ENCODE peak calls at places on chromosome 17, in six cellular contexts. One of them, this sample, is unnamed.

GRCh38 chr17:57861737-57862409 is 12.0 kb upstream of the MRPS23 start:
- DNase-seq in A549: peak; percentile 65
- DNase-seq in HCT116: no peak
- DNase-seq in GM23338: peak; percentile 73
- DNase-seq in HepG2: peak; percentile 54
- DNase-seq in GM12878: no peak
- DNase-seq in this sample: no peak

GRCh38 chr17:49722066-49722465 is 14.3 kb upstream of the SLC35B1 start:
- DNase-seq in A549: no peak
- DNase-seq in HCT116: no peak
- DNase-seq in GM23338: no peak
- DNase-seq in HepG2: no peak
- DNase-seq in GM12878: no peak
- DNase-seq in this sample: no peak

GRCh38 chr17:60471451-60471850 is 49.2 kb downstream of the CHCT1 start:
- DNase-seq in A549: no peak
- DNase-seq in HCT116: no peak
- DNase-seq in GM23338: no peak
- DNase-seq in HepG2: no peak
- DNase-seq in GM12878: no peak
- DNase-seq in this sample: no peak

GRCh38 chr17:37406635-37407455 is at the start of the genes ACACA and TADA2A:
- DNase-seq in A549: peak; percentile 89
- DNase-seq in HCT116: peak; percentile 60
- DNase-seq in GM23338: peak; percentile 87
- DNase-seq in HepG2: peak; percentile 63
- DNase-seq in GM12878: no peak
- DNase-seq in this sample: no peak

GRCh38 chr17:65544658-65545057 is 16.8 kb downstream of the AXIN2 start:
- DNase-seq in A549: no peak
- DNase-seq in HCT116: no peak
- DNase-seq in GM23338: no peak
- DNase-seq in HepG2: no peak
- DNase-seq in GM12878: no peak
- DNase-seq in this sample: no peak

GRCh38 chr17:76922084-76922483 is 53.9 kb downstream of the MGAT5B start:
- DNase-seq in A549: no peak
- DNase-seq in HCT116: no peak
- DNase-seq in GM23338: no peak
- DNase-seq in HepG2: no peak
- DNase-seq in GM12878: no peak
- DNase-seq in this sample: no peak

GRCh38 chr17:67443931-67444597 is 67.0 kb downstream of the PITPNC1 start:
- DNase-seq in A549: no peak
- DNase-seq in HCT116: no peak
- DNase-seq in GM23338: no peak
- DNase-seq in HepG2: no peak
- DNase-seq in GM12878: no peak
- DNase-seq in this sample: no peak

GRCh38 chr17:71500761-71501555 is 619.9 kb upstream of the SOX9 start:
- DNase-seq in A549: no peak
- DNase-seq in HCT116: no peak
- DNase-seq in GM23338: no peak
- DNase-seq in HepG2: no peak
- DNase-seq in GM12878: no peak
- DNase-seq in this sample: no peak

GRCh38 chr17:61517265-61517664 is 65.0 kb downstream of the TBX4 start:
- DNase-seq in A549: peak; percentile 26
- DNase-seq in HCT116: no peak
- DNase-seq in GM23338: no peak
- DNase-seq in HepG2: no peak
- DNase-seq in GM12878: no peak
- DNase-seq in this sample: no peak

GRCh38 chr17:41962111-41962510 is 4.5 kb upstream of the CNP start:
- DNase-seq in A549: no peak
- DNase-seq in HCT116: no peak
- DNase-seq in GM23338: no peak
- DNase-seq in HepG2: no peak
- DNase-seq in GM12878: no peak
- DNase-seq in this sample: no peak

GRCh38 chr17:50165466-50165865 is 339 bp upstream of the SGCA start:
- DNase-seq in A549: no peak
- DNase-seq in HCT116: no peak
- DNase-seq in GM23338: no peak
- DNase-seq in HepG2: no peak
- DNase-seq in GM12878: no peak
- DNase-seq in this sample: no peak

GRCh38 chr17:28878981-28879380 is 18.6 kb downstream of the FLOT2 start:
- DNase-seq in A549: peak; percentile 81
- DNase-seq in HCT116: peak; percentile 67
- DNase-seq in GM23338: peak; percentile 95
- DNase-seq in HepG2: peak; percentile 57
- DNase-seq in GM12878: no peak
- DNase-seq in this sample: no peak

GRCh38 chr17:1060991-1061390 is 64.1 kb downstream of the TIMM22 start:
- DNase-seq in A549: peak; percentile 78
- DNase-seq in HCT116: peak; percentile 93
- DNase-seq in GM23338: no peak
- DNase-seq in HepG2: no peak
- DNase-seq in GM12878: no peak
- DNase-seq in this sample: peak; percentile 92

GRCh38 chr17:71084219-71084618 is 914.9 kb downstream of the KCNJ2 start:
- DNase-seq in A549: peak; percentile 63
- DNase-seq in HCT116: peak; percentile 69
- DNase-seq in GM23338: peak; percentile 86
- DNase-seq in HepG2: peak; percentile 26
- DNase-seq in GM12878: no peak
- DNase-seq in this sample: no peak

GRCh38 chr17:40828454-40829039 is 6.1 kb upstream of the KRT10 start:
- DNase-seq in A549: no peak
- DNase-seq in HCT116: no peak
- DNase-seq in GM23338: no peak
- DNase-seq in HepG2: no peak
- DNase-seq in GM12878: no peak
- DNase-seq in this sample: no peak

GRCh38 chr17:40825596-40825995 is 3.2 kb upstream of the KRT10 start:
- DNase-seq in A549: no peak
- DNase-seq in HCT116: no peak
- DNase-seq in GM23338: no peak
- DNase-seq in HepG2: no peak
- DNase-seq in GM12878: no peak
- DNase-seq in this sample: no peak

GRCh38 chr17:40824015-40824832 is 1.8 kb upstream of the KRT10 start:
- DNase-seq in A549: no peak
- DNase-seq in HCT116: no peak
- DNase-seq in GM23338: no peak
- DNase-seq in HepG2: no peak
- DNase-seq in GM12878: no peak
- DNase-seq in this sample: no peak

GRCh38 chr17:40830085-40830776 is 7.8 kb upstream of the KRT10 start:
- DNase-seq in A549: no peak
- DNase-seq in HCT116: no peak
- DNase-seq in GM23338: no peak
- DNase-seq in HepG2: no peak
- DNase-seq in GM12878: no peak
- DNase-seq in this sample: no peak

GRCh38 chr17:40827746-40828453 is 5.5 kb upstream of the KRT10 start:
- DNase-seq in A549: peak; percentile 36
- DNase-seq in HCT116: peak; percentile 80
- DNase-seq in GM23338: no peak
- DNase-seq in HepG2: no peak
- DNase-seq in GM12878: no peak
- DNase-seq in this sample: no peak
- TF ChIP-seq REST in A549: no peak
- TF ChIP-seq REST in HCT116: no peak
- TF ChIP-seq REST in GM23338: no peak
- TF ChIP-seq REST in HepG2: no peak
- TF ChIP-seq REST in GM12878: no peak
- TF ChIP-seq REST in this sample: no peak

DNA sequence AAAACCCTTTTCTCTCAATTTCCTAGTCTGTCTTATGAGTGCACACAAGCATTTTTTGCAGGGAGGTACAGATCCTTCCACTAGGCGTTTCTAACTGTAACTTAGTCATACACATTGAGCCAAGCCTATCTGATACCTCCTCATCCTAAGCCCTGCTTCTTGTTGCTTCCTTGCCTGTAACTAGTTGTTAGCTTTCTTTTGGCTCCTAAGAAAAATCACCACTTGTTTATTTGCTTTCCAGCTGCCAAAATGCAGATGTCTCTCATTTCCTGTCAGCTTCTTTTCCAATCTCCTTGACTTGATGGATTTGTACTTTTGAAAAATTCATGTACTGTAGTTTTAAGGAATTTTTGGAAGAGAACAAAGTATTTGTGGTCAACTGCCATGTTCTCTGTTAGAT is 73.7 kb downstream of the TNRC6C start:
- DNase-seq in A549: no peak
- DNase-seq in HCT116: no peak
- DNase-seq in GM23338: no peak
- DNase-seq in HepG2: no peak
- DNase-seq in GM12878: no peak
- DNase-seq in this sample: no peak
- TF ChIP-seq REST in A549: no peak
- TF ChIP-seq REST in HCT116: no peak
- TF ChIP-seq REST in GM23338: no peak
- TF ChIP-seq REST in HepG2: no peak
- TF ChIP-seq REST in GM12878: no peak
- TF ChIP-seq REST in this sample: no peak

DNA sequence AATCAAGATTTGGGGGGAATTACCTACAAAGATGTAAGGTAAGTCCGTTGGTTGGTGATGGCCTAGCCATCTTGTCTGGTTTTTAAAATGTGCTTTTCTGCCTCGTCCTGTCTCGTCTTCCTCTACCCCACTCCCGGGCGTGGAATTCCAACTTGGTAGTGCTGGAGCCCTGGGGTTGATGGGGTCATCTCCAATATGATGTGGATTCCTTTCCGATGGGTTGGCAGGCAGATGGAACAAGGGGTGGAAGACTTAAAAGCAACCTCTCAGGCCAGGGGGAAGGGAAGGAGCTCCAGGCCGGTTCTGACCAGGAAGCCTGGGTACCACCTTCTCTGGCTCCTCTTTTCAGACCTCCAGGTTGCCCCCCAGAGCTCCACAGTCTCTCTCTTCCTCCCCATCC is 5.0 kb upstream of the HOXB2 start:
- DNase-seq in A549: no peak
- DNase-seq in HCT116: no peak
- DNase-seq in GM23338: no peak
- DNase-seq in HepG2: no peak
- DNase-seq in GM12878: no peak
- DNase-seq in this sample: no peak
- TF ChIP-seq REST in A549: no peak
- TF ChIP-seq REST in HCT116: no peak
- TF ChIP-seq REST in GM23338: no peak
- TF ChIP-seq REST in HepG2: no peak
- TF ChIP-seq REST in GM12878: no peak
- TF ChIP-seq REST in this sample: no peak

GRCh38 chr17:68910256-68910705 is 44.9 kb downstream of the ABCA8 start:
- DNase-seq in A549: no peak
- DNase-seq in HCT116: no peak
- DNase-seq in GM23338: peak; percentile 5
- DNase-seq in HepG2: no peak
- DNase-seq in GM12878: no peak
- DNase-seq in this sample: no peak

GRCh38 chr17:68908045-68908444 is 47.1 kb downstream of the ABCA8 start:
- DNase-seq in A549: no peak
- DNase-seq in HCT116: no peak
- DNase-seq in GM23338: no peak
- DNase-seq in HepG2: peak; percentile 79
- DNase-seq in GM12878: peak; percentile 41
- DNase-seq in this sample: no peak

GRCh38 chr17:68909066-68909465 is 46.1 kb downstream of the ABCA8 start:
- DNase-seq in A549: peak; percentile 51
- DNase-seq in HCT116: peak; percentile 80
- DNase-seq in GM23338: no peak
- DNase-seq in HepG2: peak; percentile 16
- DNase-seq in GM12878: peak; percentile 16
- DNase-seq in this sample: no peak

GRCh38 chr17:68903294-68903693 is 51.9 kb downstream of the ABCA8 start:
- DNase-seq in A549: no peak
- DNase-seq in HCT116: no peak
- DNase-seq in GM23338: no peak
- DNase-seq in HepG2: no peak
- DNase-seq in GM12878: no peak
- DNase-seq in this sample: no peak

GRCh38 chr17:68906638-68907037 is 48.6 kb downstream of the ABCA8 start:
- DNase-seq in A549: peak; percentile 36
- DNase-seq in HCT116: peak; percentile 46
- DNase-seq in GM23338: peak; percentile 42
- DNase-seq in HepG2: peak; percentile 39
- DNase-seq in GM12878: no peak
- DNase-seq in this sample: no peak
- TF ChIP-seq REST in A549: no peak
- TF ChIP-seq REST in HCT116: no peak
- TF ChIP-seq REST in GM23338: no peak
- TF ChIP-seq REST in HepG2: no peak
- TF ChIP-seq REST in GM12878: no peak
- TF ChIP-seq REST in this sample: no peak

DNA sequence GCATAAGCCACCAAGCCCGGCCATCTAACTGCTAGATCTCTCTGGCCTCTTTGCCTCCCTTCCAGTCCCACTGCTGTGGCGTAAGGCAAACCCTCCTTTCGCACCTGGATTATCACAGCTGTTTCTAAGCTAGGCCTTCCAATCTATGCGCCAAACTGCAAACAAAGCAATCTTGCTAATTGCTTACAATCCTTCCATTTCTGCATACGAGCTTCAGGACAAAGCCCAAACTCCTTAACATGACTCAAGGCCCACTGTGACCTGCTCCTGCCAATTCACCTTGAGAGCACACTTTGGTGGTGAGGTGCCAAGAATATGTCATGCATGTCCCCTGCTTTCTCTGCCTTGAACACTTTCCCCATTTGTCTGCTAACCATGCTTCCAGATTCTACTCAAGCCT is 6.0 kb upstream of the ARL5C start:
- DNase-seq in A549: no peak
- DNase-seq in HCT116: no peak
- DNase-seq in GM23338: no peak
- DNase-seq in HepG2: no peak
- DNase-seq in GM12878: no peak
- DNase-seq in this sample: no peak
- TF ChIP-seq REST in A549: no peak
- TF ChIP-seq REST in HCT116: no peak
- TF ChIP-seq REST in GM23338: no peak
- TF ChIP-seq REST in HepG2: no peak
- TF ChIP-seq REST in GM12878: no peak
- TF ChIP-seq REST in this sample: no peak

DNA sequence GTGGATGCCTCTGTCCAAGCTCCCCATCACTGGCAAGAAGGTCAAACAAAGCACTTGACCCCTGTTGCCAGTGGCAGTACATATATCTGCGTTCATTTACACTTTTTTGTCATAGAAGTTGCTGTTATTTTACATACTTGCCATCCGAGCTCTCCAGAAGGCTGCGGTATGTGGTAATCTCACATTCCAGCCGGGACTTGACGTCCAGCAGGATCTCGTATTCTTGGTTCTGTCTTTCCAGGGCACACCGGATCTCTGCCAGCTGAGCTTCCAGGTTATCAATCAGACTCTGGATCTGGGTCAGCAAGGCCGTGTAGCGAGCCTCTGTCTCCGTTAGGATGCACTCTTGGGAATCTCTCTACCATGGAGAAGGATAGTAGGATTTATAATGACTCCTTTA is 6.6 kb downstream of the KRT39 start:
- DNase-seq in A549: no peak
- DNase-seq in HCT116: no peak
- DNase-seq in GM23338: peak; percentile 17
- DNase-seq in HepG2: no peak
- DNase-seq in GM12878: no peak
- DNase-seq in this sample: no peak
- TF ChIP-seq REST in A549: no peak
- TF ChIP-seq REST in HCT116: no peak
- TF ChIP-seq REST in GM23338: no peak
- TF ChIP-seq REST in HepG2: no peak
- TF ChIP-seq REST in GM12878: no peak
- TF ChIP-seq REST in this sample: no peak

This sample was measured in Panc1.